ENCODE peak calls at places on chromosomes 13 and 19, in six cellular contexts. P is ACHN, O is A172, B is AG10803, M is sciatic nerve, W is GM23338. A is an unnamed sample.

GRCh38 chr13:42379241-42379640 is 107.3 kb downstream of the AKAP11 start:
- DNase-seq in O (no peak), W (no peak), M (no peak), P (no peak), B (no peak), A (no peak)

GRCh38 chr13:43136940-43137574 is 113.7 kb downstream of the DNAJC15 start:
- DNase-seq in P (no peak), O (no peak), M (no peak), B (no peak), W (peak), A (peak)

GRCh38 chr13:37226966-37227365 is 121.5 kb upstream of the CSNK1A1L start:
- DNase-seq in B (no peak), M (no peak), P (no peak), W (no peak), O (no peak), A (no peak)

GRCh38 chr19:15587663-15588062 is 27.4 kb upstream of the CYP4F8 start:
- DNase-seq in B (no peak), W (no peak), O (no peak), M (peak), P (no peak), A (no peak)

GRCh38 chr13:33109319-33109718 is 93.1 kb downstream of the KL start:
- DNase-seq in M (no peak), W (no peak), B (peak), P (no peak), O (no peak), A (no peak)

GRCh38 chr13:77637583-77637982 is 59.9 kb upstream of the SLAIN1 start:
- DNase-seq in M (no peak), B (no peak), W (no peak), P (no peak), O (no peak), A (no peak)

GRCh38 chr19:12956446-12957388 is at the start of gene GADD45GIP1:
- DNase-seq in W (peak), M (peak), P (peak), O (peak), B (peak), A (peak)

GRCh38 chr19:50658438-50659317 is 9.4 kb downstream of the C19orf81 start:
- DNase-seq in P (peak), O (peak), M (peak), W (peak), B (peak), A (no peak)

GRCh38 chr19:49359851-49360845 is 2.1 kb downstream of the TEAD2 start:
- DNase-seq in O (no peak), M (no peak), W (no peak), P (no peak), B (no peak), A (no peak)